ENCODE peak calls at places on chromosome 6, in seven cellular contexts. W is K562, R is GM12878, I is HCT116, B is HepG2, X is H1, F is SK-N-SH. U is an unnamed sample.

GRCh38 chr6:142773859-142774258 is 171.1 kb downstream of the HIVEP2 start:
- DNase-seq in W (no peak), R (no peak), I (no peak), B (no peak), X (no peak), F (no peak), U (no peak)

GRCh38 chr6:157774153-157775135 is 48.6 kb upstream of the SNX9 start:
- DNase-seq in W (peak), R (no peak), I (no peak), B (no peak), X (no peak), F (peak), U (peak)

GRCh38 chr6:143941852-143942627 is 66.0 kb downstream of the PLAGL1 start:
- DNase-seq in W (peak), R (no peak), I (peak), B (peak), X (peak), F (peak), U (peak)

GRCh38 chr6:137856138-137856898 is 10.7 kb upstream of the TNFAIP3 start:
- DNase-seq in W (no peak), R (no peak), I (no peak), B (no peak), X (no peak), F (no peak), U (no peak)

GRCh38 chr6:52522655-52523054 is 54.2 kb downstream of the TRAM2 start:
- DNase-seq in W (no peak), R (no peak), I (no peak), B (no peak), X (no peak), F (no peak), U (no peak)

GRCh38 chr6:23654745-23655144 is 471.3 kb upstream of the NRSN1 start:
- DNase-seq in W (no peak), R (no peak), I (no peak), B (peak), X (no peak), F (no peak), U (no peak)

GRCh38 chr6:7311920-7312615 is 931 bp downstream of the SSR1 start:
- DNase-seq in W (no peak), R (no peak), I (no peak), B (peak), X (no peak), F (no peak), U (no peak)

GRCh38 chr6:74742793-74743508 is 462.9 kb downstream of the COL12A1 start:
- DNase-seq in W (no peak), R (no peak), I (no peak), B (no peak), X (no peak), F (no peak), U (no peak)

GRCh38 chr6:51901766-51902165 is 185.6 kb downstream of the PKHD1 start:
- DNase-seq in W (no peak), R (no peak), I (no peak), B (no peak), X (no peak), F (no peak), U (no peak)

GRCh38 chr6:168608113-168608400 is 167.1 kb downstream of the SMOC2 start:
- DNase-seq in W (no peak), R (no peak), I (no peak), B (no peak), X (no peak), F (no peak), U (no peak)

GRCh38 chr6:15864708-15865062 is 201.9 kb upstream of the DTNBP1 start:
- DNase-seq in W (no peak), R (no peak), I (no peak), B (no peak), X (no peak), F (no peak), U (no peak)

GRCh38 chr6:47041741-47042140 is 391 bp downstream of the ADGRF1 start:
- DNase-seq in W (no peak), R (no peak), I (no peak), B (no peak), X (no peak), F (no peak), U (no peak)

GRCh38 chr6:129498950-129499870 is 210.8 kb downstream of the ARHGAP18 start:
- DNase-seq in W (peak), R (no peak), I (peak), B (peak), X (no peak), F (peak), U (peak)

GRCh38 chr6:167208819-167209576 is 51.2 kb upstream of the GPR31 start:
- DNase-seq in W (no peak), R (no peak), I (no peak), B (no peak), X (no peak), F (no peak), U (no peak)

GRCh38 chr6:163635731-163636344 is 221.3 kb downstream of the QKI start:
- DNase-seq in W (no peak), R (no peak), I (no peak), B (no peak), X (peak), F (no peak), U (no peak)

GRCh38 chr6:95548188-95548837 is 29.0 kb upstream of the MANEA start:
- DNase-seq in W (no peak), R (no peak), I (no peak), B (no peak), X (no peak), F (no peak), U (no peak)
- TF ChIP-seq JUND in W (no peak), R (no peak), I (no peak), B (no peak), X (no peak), F (no peak), U (no peak)

GRCh38 chr6:11139051-11139960 is 27.8 kb upstream of the ERVFRD-1 start:
- DNase-seq in W (no peak), R (no peak), I (no peak), B (no peak), X (no peak), F (no peak), U (no peak)

GRCh38 chr6:11144393-11144829 is 32.9 kb upstream of the ERVFRD-1 start:
- DNase-seq in W (peak), R (peak), I (peak), B (peak), X (peak), F (peak), U (peak)

GRCh38 chr6:11143394-11144371 is 32.2 kb upstream of the ERVFRD-1 start:
- DNase-seq in W (peak), R (no peak), I (peak), B (peak), X (no peak), F (no peak), U (peak)

GRCh38 chr6:11140061-11140460 is 28.5 kb upstream of the ERVFRD-1 start:
- DNase-seq in W (no peak), R (no peak), I (no peak), B (no peak), X (no peak), F (no peak), U (no peak)

DNA sequence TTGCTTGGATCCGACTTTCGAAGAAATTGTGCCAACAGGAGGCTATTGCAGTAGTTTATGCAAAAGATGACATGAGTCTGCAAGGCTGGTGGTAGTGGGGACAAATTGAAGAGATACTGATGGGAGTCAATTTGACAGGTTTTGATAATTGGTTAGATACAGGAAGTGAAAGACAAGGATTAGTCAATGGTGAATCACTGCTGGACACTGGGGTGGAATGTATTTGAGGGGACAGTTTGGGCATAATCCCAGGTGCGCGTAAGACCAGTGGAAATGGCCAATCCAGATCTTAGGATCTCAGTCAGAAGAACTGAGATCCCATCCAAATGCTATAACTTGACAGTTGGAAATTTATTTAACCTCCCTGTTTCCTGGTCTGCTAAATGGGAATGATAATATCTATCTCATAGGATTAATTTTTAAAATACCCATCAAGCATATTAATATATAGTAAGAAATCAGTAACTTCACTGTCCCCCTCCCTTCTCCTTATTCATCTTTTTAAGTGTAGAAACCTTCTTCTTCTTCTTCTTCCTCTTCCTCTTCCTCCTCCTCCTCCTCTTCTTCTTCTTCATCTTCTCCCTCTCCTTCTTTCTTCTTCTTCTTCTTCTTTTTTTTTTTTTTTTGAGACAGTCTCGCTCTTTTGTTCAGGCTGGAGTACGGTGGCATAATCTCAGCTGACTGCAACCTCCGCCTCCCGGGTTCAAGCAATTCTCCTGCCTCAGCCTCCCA is 30.9 kb upstream of the ERVFRD-1 start:
- DNase-seq in W (no peak), R (no peak), I (no peak), B (no peak), X (no peak), F (no peak), U (no peak)
- TF ChIP-seq JUND in W (no peak), R (no peak), I (peak), B (no peak), X (no peak), F (no peak), U (no peak)

DNA sequence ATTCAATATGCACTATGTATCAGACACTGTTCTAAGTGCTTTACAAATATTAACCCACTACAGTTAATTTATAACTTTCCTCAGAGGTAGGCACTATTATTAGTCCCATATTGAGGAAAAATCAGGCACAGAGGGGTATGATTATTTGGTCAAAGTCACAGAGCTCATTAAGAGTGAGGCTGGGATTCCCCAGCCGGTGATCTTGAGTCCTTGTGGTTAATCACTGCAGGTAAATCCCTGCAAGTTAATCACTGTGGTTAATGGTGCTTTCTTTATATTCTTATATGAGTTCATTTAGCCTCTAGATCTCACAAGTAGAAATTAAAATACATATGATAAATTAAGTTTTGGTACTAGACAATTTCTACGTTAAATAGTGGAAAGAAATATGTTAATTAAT is 9.2 kb downstream of the CRYBG1 start:
- DNase-seq in W (no peak), R (no peak), I (no peak), B (no peak), X (no peak), F (no peak), U (no peak)
- TF ChIP-seq JUND in W (no peak), R (no peak), I (no peak), B (no peak), X (no peak), F (no peak), U (no peak)

GRCh38 chr6:148612043-148612442 is 134.8 kb upstream of the UST start:
- DNase-seq in W (no peak), R (no peak), I (no peak), B (no peak), X (no peak), F (no peak), U (no peak)

GRCh38 chr6:148616811-148617210 is 130.0 kb upstream of the UST start:
- DNase-seq in W (no peak), R (no peak), I (no peak), B (no peak), X (no peak), F (no peak), U (no peak)

GRCh38 chr6:148608211-148608951 is 138.4 kb upstream of the UST start:
- DNase-seq in W (no peak), R (no peak), I (peak), B (peak), X (no peak), F (no peak), U (peak)

GRCh38 chr6:148611213-148611612 is 135.6 kb upstream of the UST start:
- DNase-seq in W (no peak), R (no peak), I (no peak), B (no peak), X (no peak), F (no peak), U (peak)
- TF ChIP-seq JUND in W (no peak), R (no peak), I (no peak), B (no peak), X (no peak), F (no peak), U (no peak)

GRCh38 chr6:39203804-39204495 is 25.3 kb downstream of the KCNK5 start:
- DNase-seq in W (no peak), R (no peak), I (peak), B (no peak), X (no peak), F (no peak), U (no peak)

GRCh38 chr6:39204646-39205244 is 24.5 kb downstream of the KCNK5 start:
- DNase-seq in W (no peak), R (no peak), I (no peak), B (no peak), X (no peak), F (no peak), U (no peak)

GRCh38 chr6:39207421-39208232 is 21.6 kb downstream of the KCNK5 start:
- DNase-seq in W (no peak), R (no peak), I (no peak), B (no peak), X (no peak), F (no peak), U (no peak)

GRCh38 chr6:39208233-39208720 is 21.0 kb downstream of the KCNK5 start:
- DNase-seq in W (no peak), R (no peak), I (no peak), B (no peak), X (no peak), F (no peak), U (no peak)

DNA sequence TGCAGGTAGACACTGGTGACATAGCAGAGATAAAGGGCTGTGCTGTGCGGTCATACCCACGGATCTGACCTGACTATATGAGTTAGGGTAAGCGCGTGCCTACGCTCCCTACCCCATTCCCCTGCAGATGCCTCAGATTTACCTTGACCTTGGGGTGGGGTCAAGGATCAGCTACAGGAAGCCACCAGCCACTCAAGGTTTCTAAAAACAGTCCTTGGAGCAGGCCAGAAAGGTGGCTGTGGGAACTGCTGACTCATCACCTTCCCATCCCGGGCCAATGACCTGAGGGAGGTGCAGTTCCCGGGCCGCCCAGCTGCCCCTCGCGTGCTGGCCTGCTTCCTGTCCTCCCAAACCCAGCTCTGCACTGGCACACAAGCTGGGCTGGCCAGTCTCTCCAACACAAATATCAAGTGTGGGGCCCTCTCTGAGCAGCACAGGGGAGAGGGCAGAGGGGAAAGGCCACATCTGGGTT is 23.0 kb downstream of the KCNK5 start:
- DNase-seq in W (peak), R (no peak), I (no peak), B (no peak), X (no peak), F (no peak), U (no peak)
- TF ChIP-seq JUND in W (peak), R (no peak), I (no peak), B (no peak), X (no peak), F (no peak), U (no peak)

DNA sequence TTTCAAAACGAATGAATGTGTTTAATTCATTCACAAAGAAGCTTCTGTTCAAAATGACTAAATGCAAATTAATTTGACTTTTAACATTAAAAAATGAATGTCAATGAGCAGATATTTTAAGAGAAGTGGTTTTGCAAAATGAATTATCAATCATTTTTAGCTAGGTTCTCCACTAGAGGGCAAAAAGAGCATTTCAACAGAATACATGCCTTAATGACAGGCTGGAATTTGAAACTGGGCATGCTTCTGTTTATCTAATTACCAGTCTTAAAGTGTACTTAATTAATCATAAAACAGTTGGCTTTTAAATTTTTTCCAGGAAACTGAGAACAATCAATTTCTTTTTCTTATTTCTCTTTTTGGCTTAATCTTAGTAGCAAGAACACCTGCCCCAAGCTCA is 63.8 kb upstream of the TINAG start:
- DNase-seq in W (no peak), R (no peak), I (peak), B (peak), X (no peak), F (peak), U (peak)
- TF ChIP-seq JUND in W (no peak), R (no peak), I (no peak), B (no peak), X (no peak), F (no peak), U (no peak)

GRCh38 chr6:90068264-90068663 is 174.0 kb downstream of the GJA10 start:
- DNase-seq in W (peak), R (no peak), I (peak), B (no peak), X (no peak), F (no peak), U (no peak)
- TF ChIP-seq JUND in W (peak), R (no peak), I (peak), B (no peak), X (peak), F (peak), U (no peak)

GRCh38 chr6:113758725-113759576 is 98.2 kb upstream of the MARCKS start:
- DNase-seq in W (no peak), R (no peak), I (no peak), B (no peak), X (no peak), F (no peak), U (no peak)
- TF ChIP-seq JUND in W (no peak), R (no peak), I (no peak), B (no peak), X (no peak), F (no peak), U (no peak)

GRCh38 chr6:132763269-132763668 is 5.6 kb upstream of the VNN2 start:
- DNase-seq in W (peak), R (peak), I (no peak), B (no peak), X (no peak), F (no peak), U (no peak)
- TF ChIP-seq JUND in W (no peak), R (no peak), I (no peak), B (no peak), X (no peak), F (no peak), U (no peak)

GRCh38 chr6:25655746-25656145 is 3.7 kb downstream of the SCGN start:
- DNase-seq in W (no peak), R (no peak), I (no peak), B (no peak), X (no peak), F (no peak), U (no peak)

GRCh38 chr6:25649611-25650010 is 2.4 kb upstream of the SCGN start:
- DNase-seq in W (no peak), R (no peak), I (no peak), B (no peak), X (no peak), F (no peak), U (no peak)

GRCh38 chr6:25652007-25652515 is at the start of gene SCGN:
- DNase-seq in W (peak), R (no peak), I (no peak), B (peak), X (peak), F (peak), U (peak)
- TF ChIP-seq JUND in W (no peak), R (no peak), I (no peak), B (peak), X (no peak), F (no peak), U (no peak)